ENCODE peak calls at places on chromosomes 13 and 19, in five cellular contexts. N is BJ, V is astrocyte of the cerebellum, C is retinal pigment epithelial cell, S is stomach. D is an unnamed sample.

GRCh38 chr13:73665279-73665678 is 468.9 kb downstream of the KLF12 start:
- DNase-seq in N (no peak), V (no peak), C (no peak), S (no peak), D (no peak)

GRCh38 chr19:3302755-3303154 is 63.6 kb upstream of the NFIC start:
- DNase-seq in N (no peak), V (no peak), C (no peak), S (no peak), D (no peak)

GRCh38 chr13:95032114-95032513 is 269.1 kb downstream of the ABCC4 start:
- DNase-seq in N (no peak), V (no peak), C (no peak), S (no peak), D (no peak)

GRCh38 chr13:106052200-106052767 is 483.2 kb downstream of the EFNB2 start:
- DNase-seq in N (no peak), V (no peak), C (no peak), S (no peak), D (no peak)

GRCh38 chr19:42628411-42629135 is 33.8 kb upstream of the CEACAM8 start:
- DNase-seq in N (no peak), V (no peak), C (no peak), S (no peak), D (no peak)

GRCh38 chr19:38429055-38429810 is 3.2 kb upstream of the RASGRP4 start:
- DNase-seq in N (no peak), V (no peak), C (no peak), S (no peak), D (no peak)

GRCh38 chr19:18373892-18374629 is 11.9 kb upstream of the GDF15 start:
- DNase-seq in N (peak), V (peak), C (peak), S (peak), D (peak)

GRCh38 chr13:36839981-36840380 is 21.0 kb downstream of the RFXAP start:
- DNase-seq in N (no peak), V (no peak), C (no peak), S (no peak), D (no peak)

GRCh38 chr19:28242317-28242927 is 970.5 kb downstream of the UQCRFS1 start:
- DNase-seq in N (no peak), V (peak), C (no peak), S (no peak), D (no peak)

GRCh38 chr13:20825476-20825875 is 51.7 kb upstream of the EEF1AKMT1 start:
- DNase-seq in N (no peak), V (peak), C (no peak), S (no peak), D (no peak)

GRCh38 chr13:76992548-76993001 is 694 bp downstream of the CLN5 start:
- DNase-seq in N (no peak), V (no peak), C (no peak), S (no peak), D (no peak)

GRCh38 chr19:30450101-30450500 is 77.9 kb downstream of the ZNF536 start:
- DNase-seq in N (no peak), V (peak), C (no peak), S (no peak), D (no peak)

GRCh38 chr19:43624933-43625332 is 5.5 kb upstream of the ZNF428 start:
- DNase-seq in N (no peak), V (no peak), C (no peak), S (peak), D (no peak)

GRCh38 chr19:43362179-43362578 is 8.7 kb downstream of the CD177 start:
- DNase-seq in N (no peak), V (no peak), C (no peak), S (no peak), D (no peak)

GRCh38 chr19:44111910-44112463 is 1.2 kb upstream of the ZNF225 start:
- DNase-seq in N (peak), V (peak), C (peak), S (no peak), D (no peak)

GRCh38 chr13:110546389-110546788 is 15.1 kb downstream of the RAB20 start:
- DNase-seq in N (no peak), V (no peak), C (no peak), S (no peak), D (no peak)

GRCh38 chr13:113216165-113217056 is 7.0 kb downstream of the CUL4A start:
- DNase-seq in N (peak), V (no peak), C (peak), S (peak), D (no peak)

GRCh38 chr13:105334211-105334610 is 1201.3 kb downstream of the EFNB2 start:
- DNase-seq in N (peak), V (peak), C (peak), S (no peak), D (no peak)

GRCh38 chr13:36345438-36346221 is 564 bp downstream of the SPART start:
- DNase-seq in N (peak), V (peak), C (peak), S (peak), D (no peak)

GRCh38 chr19:4557186-4557970 is 2.1 kb downstream of the SEMA6B start:
- DNase-seq in N (no peak), V (no peak), C (no peak), S (no peak), D (peak)

GRCh38 chr19:24069907-24070657 is 16.9 kb upstream of the ZNF254 start:
- DNase-seq in N (no peak), V (no peak), C (no peak), S (no peak), D (no peak)

DNA sequence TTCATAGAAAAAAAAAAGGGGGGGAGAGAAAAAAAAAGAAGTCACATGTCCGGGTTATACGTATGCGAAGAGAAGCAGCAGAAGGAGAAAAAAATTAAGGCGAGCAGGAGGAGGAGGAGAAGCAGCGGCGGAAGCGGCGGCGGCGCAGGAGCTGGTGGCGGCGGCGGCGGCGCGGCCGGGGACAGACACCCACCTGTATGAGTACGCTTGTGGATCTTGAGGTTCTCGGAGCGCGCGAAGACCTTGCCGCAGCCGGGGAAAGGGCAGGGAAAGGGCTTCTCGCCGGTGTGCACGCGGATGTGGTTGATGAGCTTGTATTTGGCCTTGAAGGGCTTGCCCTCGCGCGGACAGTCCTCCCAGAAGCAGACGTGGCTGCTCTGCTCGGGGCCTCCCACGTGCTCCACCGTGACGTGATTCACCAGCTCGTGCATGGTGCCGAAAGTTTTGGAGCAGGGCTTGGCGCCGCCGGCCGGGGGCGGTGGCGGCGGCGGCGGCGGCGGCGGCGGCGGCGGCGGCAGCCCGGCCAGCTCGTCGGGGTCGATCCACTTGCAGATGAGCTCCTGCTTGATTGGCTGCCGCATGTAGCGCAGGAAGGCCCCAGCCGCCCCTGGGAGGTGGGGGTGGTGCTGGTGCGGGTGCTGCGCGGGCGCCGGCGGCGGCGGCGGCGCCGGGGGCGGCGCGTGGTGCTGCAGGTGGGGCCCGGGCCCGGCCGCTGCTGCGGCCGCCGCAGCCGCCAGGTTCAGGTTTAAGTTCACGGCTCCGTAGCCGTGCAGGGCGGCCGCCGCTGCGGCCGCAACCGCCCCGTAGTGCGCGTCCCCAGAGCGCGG is 1.4 kb downstream of the ZIC5 start:
- DNase-seq in N (no peak), V (no peak), C (no peak), S (no peak), D (no peak)
- TF ChIP-seq CTCF in N (no peak), V (no peak), C (no peak), S (no peak), D (no peak)

GRCh38 chr19:49590071-49590970 is 661 bp upstream of the PRR12 start:
- DNase-seq in N (peak), V (peak), C (peak), S (peak), D (peak)
- TF ChIP-seq CTCF in N (peak), V (no peak), C (no peak), S (no peak), D (peak)

GRCh38 chr19:912181-913079 is 589 bp downstream of the R3HDM4 start:
- DNase-seq in N (no peak), V (no peak), C (no peak), S (no peak), D (no peak)

GRCh38 chr19:906480-906879 is 6.5 kb downstream of the R3HDM4 start:
- DNase-seq in N (no peak), V (no peak), C (no peak), S (no peak), D (no peak)

GRCh38 chr19:913080-913748 is at the start of gene R3HDM4:
- DNase-seq in N (no peak), V (no peak), C (no peak), S (peak), D (no peak)

GRCh38 chr19:907183-907853 is 5.7 kb downstream of the R3HDM4 start:
- DNase-seq in N (no peak), V (no peak), C (no peak), S (no peak), D (peak)

GRCh38 chr19:911197-912033 is 1.6 kb downstream of the R3HDM4 start:
- DNase-seq in N (no peak), V (no peak), C (no peak), S (no peak), D (no peak)
- TF ChIP-seq CTCF in N (no peak), V (no peak), C (no peak), S (no peak), D (no peak)

DNA sequence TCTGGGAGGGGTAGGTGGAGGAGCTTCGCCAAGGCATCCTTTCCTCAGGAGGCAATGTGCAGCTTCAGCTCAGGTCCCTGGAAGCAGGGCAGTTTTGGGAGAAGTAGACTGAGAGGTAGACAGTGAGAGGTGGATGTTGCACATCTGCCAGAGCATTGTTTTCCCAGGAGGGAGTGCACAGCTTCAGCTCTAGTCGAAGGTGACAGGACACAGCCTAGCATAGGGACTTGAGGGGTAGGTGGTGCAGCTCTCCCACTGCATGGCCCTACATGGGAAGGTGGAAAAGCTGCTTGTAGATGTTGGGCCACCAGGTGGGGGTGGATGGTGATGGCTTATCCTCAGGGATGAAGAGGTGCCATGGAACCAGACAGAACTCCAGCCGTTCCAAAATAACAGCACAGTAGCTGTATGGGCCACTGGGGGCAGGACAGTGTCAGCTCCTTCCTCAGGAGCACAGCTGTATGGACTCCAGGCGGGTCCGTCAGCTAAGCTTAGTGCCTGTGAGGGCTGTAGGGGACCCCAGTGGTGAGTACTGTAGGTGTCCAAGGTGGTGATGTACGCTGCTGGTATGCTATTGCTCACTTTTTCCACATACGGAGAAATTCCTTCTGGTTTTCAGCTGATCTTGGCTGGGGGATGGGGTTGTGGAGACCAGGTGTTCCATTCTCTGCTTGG is 17.4 kb upstream of the ZNF543 start:
- DNase-seq in N (no peak), V (no peak), C (no peak), S (no peak), D (no peak)
- TF ChIP-seq CTCF in N (no peak), V (no peak), C (no peak), S (no peak), D (no peak)

D was measured in chondrocyte.